ENCODE peak calls at places on chromosome 1, in ten cellular contexts. H is activated CD4-positive, CD25-positive, alpha-beta regulatory T cell treated with anti-CD3 and anti-CD28 coated beads, Interleukin-2, amount 50 U/mL, for 72 hours; N is choroid plexus epithelial cell; A is nephron progenitor cell; T is uterus; O is substantia nigra; Z is adrenal gland; P is dermis microvascular lymphatic vessel endothelial cell; G is Kasumi-1; J is stimulated activated naive CD8-positive, alpha-beta T cell treated with anti-CD3 and anti-CD28 coated beads, Interleukin-15, Interleukin-2, amounts not matched to agents 100 U/mL and 50 U/mL, for 24 hours. M is an unnamed sample.

GRCh38 chr1:203048555-203049051 is 22.3 kb downstream of the PPFIA4 start:
- DNase-seq in P (no peak), H (no peak), G (no peak), N (no peak), T (no peak), J (no peak), A (peak; percentile 56), O (no peak), Z (no peak), M (no peak)

GRCh38 chr1:8133657-8134430 is 107.7 kb upstream of the ERRFI1 start:
- DNase-seq in J (no peak), A (no peak), O (no peak), T (peak; percentile 87), H (no peak), Z (peak; percentile 51), G (no peak), P (peak; percentile 49), N (peak; percentile 96), M (peak; percentile 70)

GRCh38 chr1:47023268-47024137 is at the start of gene CYP4X1:
- DNase-seq in N (peak; percentile 60), A (peak; percentile 56), P (peak; percentile 80), O (no peak), G (no peak), J (no peak), H (no peak), Z (peak; percentile 13), T (peak; percentile 21), M (no peak)

GRCh38 chr1:115277276-115277675 is 60.8 kb downstream of the NGF start:
- DNase-seq in H (no peak), A (no peak), P (no peak), T (peak; percentile 74), J (no peak), O (no peak), G (no peak), Z (no peak), N (no peak), M (peak; percentile 62)

GRCh38 chr1:37999434-38000232 is 5.7 kb downstream of the FHL3 start:
- DNase-seq in Z (no peak), N (peak; percentile 66), H (no peak), J (peak; percentile 47), P (peak; percentile 68), G (peak; percentile 85), O (no peak), A (peak; percentile 48), T (peak; percentile 61), M (peak; percentile 57)

GRCh38 chr1:247107694-247108093 is 3.5 kb upstream of the ZNF669 start:
- DNase-seq in H (no peak), A (no peak), T (no peak), J (no peak), Z (no peak), O (no peak), G (no peak), P (no peak), N (no peak), M (no peak)

GRCh38 chr1:211653907-211654553 is 21.4 kb downstream of the NEK2 start:
- DNase-seq in P (no peak), O (no peak), T (no peak), J (no peak), G (no peak), H (no peak), A (no peak), Z (no peak), N (peak; percentile 70), M (no peak)

GRCh38 chr1:107649023-107649422 is 316.0 kb downstream of the VAV3 start:
- DNase-seq in N (peak; percentile 6), A (no peak), T (no peak), J (no peak), P (no peak), Z (no peak), O (no peak), H (no peak), G (no peak), M (no peak)

GRCh38 chr1:17973694-17974093 is 133.9 kb upstream of the IGSF21 start:
- DNase-seq in H (no peak), G (no peak), Z (no peak), J (no peak), N (no peak), A (no peak), O (no peak), P (no peak), T (no peak), M (no peak)

GRCh38 chr1:115377411-115377810 is 39.4 kb upstream of the NGF start:
- DNase-seq in A (no peak), T (no peak), Z (no peak), H (no peak), J (no peak), N (peak; percentile 28), G (no peak), O (no peak), P (no peak), M (no peak)

GRCh38 chr1:196450143-196450911 is 157.9 kb downstream of the KCNT2 start:
- DNase-seq in N (no peak), H (no peak), G (no peak), Z (no peak), A (no peak), T (no peak), O (no peak), J (no peak), P (no peak), M (no peak)

GRCh38 chr1:31859044-31859443 is 43.2 kb upstream of the SPOCD1 start:
- DNase-seq in P (no peak), J (no peak), Z (no peak), N (no peak), H (no peak), O (no peak), T (no peak), A (no peak), G (no peak), M (no peak)

GRCh38 chr1:21781971-21782867 is 730 bp downstream of the USP48 start:
- DNase-seq in P (peak; percentile 51), A (peak; percentile 10), O (peak; percentile 35), Z (peak; percentile 68), G (peak; percentile 49), T (peak; percentile 42), H (peak; percentile 43), N (peak; percentile 75), J (peak; percentile 62), M (peak; percentile 55)

GRCh38 chr1:183385746-183386145 is 32.4 kb downstream of the NMNAT2 start:
- DNase-seq in H (no peak), N (no peak), P (no peak), Z (no peak), T (no peak), J (no peak), A (no peak), O (no peak), G (no peak), M (no peak)

GRCh38 chr1:87754036-87754603 is 425.4 kb downstream of the LMO4 start:
- DNase-seq in P (no peak), O (no peak), Z (no peak), G (no peak), N (no peak), T (no peak), H (no peak), J (no peak), A (no peak), M (no peak)

GRCh38 chr1:182404764-182405163 is 4.3 kb upstream of the TEDDM1 start:
- DNase-seq in Z (no peak), P (no peak), O (no peak), G (peak; percentile 24), A (no peak), N (no peak), T (no peak), J (no peak), H (no peak), M (no peak)

GRCh38 chr1:30129001-30129408 is 594.4 kb downstream of the MATN1 start:
- DNase-seq in J (no peak), G (no peak), H (no peak), P (no peak), N (no peak), O (no peak), T (no peak), A (no peak), Z (no peak), M (no peak)

GRCh38 chr1:39387452-39387851 is 104.0 kb upstream of the BMP8A start:
- DNase-seq in H (no peak), P (no peak), N (peak; percentile 88), A (no peak), O (no peak), T (no peak), G (no peak), J (no peak), Z (no peak), M (peak; percentile 66)

GRCh38 chr1:30618335-30618747 is 105.0 kb downstream of the MATN1 start:
- DNase-seq in P (no peak), A (no peak), G (no peak), J (no peak), Z (no peak), N (no peak), O (no peak), T (no peak), H (no peak), M (no peak)

GRCh38 chr1:52179073-52179472 is 37.2 kb downstream of the ZFYVE9 start:
- DNase-seq in T (no peak), N (no peak), P (no peak), J (no peak), G (no peak), H (no peak), A (no peak), Z (no peak), O (no peak), M (no peak)

GRCh38 chr1:91569411-91570104 is 68.9 kb downstream of the CDC7 start:
- DNase-seq in H (no peak), A (no peak), Z (peak; percentile 62), N (peak; percentile 91), O (no peak), J (no peak), T (peak; percentile 83), P (no peak), G (peak; percentile 13), M (no peak)

GRCh38 chr1:3213730-3214129 is 144.7 kb downstream of the PRDM16 start:
- DNase-seq in N (no peak), T (no peak), O (no peak), J (no peak), Z (no peak), G (no peak), H (no peak), P (no peak), A (peak; percentile 47), M (no peak)

GRCh38 chr1:98824724-98825123 is 163.2 kb downstream of the SNX7 start:
- DNase-seq in J (no peak), P (no peak), O (no peak), G (peak; percentile 43), A (no peak), T (no peak), Z (no peak), N (no peak), H (no peak), M (no peak)

M was measured in foreskin melanocyte.